ENCODE peak calls at places on chromosomes 1 and 21, in four cellular contexts. E is left ventricle myocardium superior, Q is type B pancreatic cell, Z is esophagus muscularis mucosa. U is an unnamed sample.

GRCh38 chr1:20114021-20114648 is 5.2 kb downstream of the PLA2G2D start:
- DNase-seq in E (no peak), Z (no peak), Q (no peak), U (no peak)

GRCh38 chr1:53891678-53892077 is 2.1 kb upstream of the YIPF1 start:
- DNase-seq in E (no peak), Q (no peak), Z (no peak), U (no peak)

GRCh38 chr1:203450541-203451149 is 25.0 kb upstream of the PRELP start:
- DNase-seq in Z (no peak), E (no peak), Q (no peak), U (no peak)

GRCh38 chr1:94434339-94435092 is 16.3 kb downstream of the ABCD3 start:
- DNase-seq in Z (no peak), E (no peak), Q (no peak), U (no peak)

GRCh38 chr1:247078315-247079140 is at the start of gene ZNF670:
- DNase-seq in Z (peak), E (peak), Q (peak), U (peak)

GRCh38 chr1:111571987-111572386 is 47.6 kb upstream of the RAP1A start:
- DNase-seq in Z (peak), Q (no peak), E (no peak), U (no peak)

GRCh38 chr1:183598386-183598785 is 8.1 kb upstream of the NCF2 start:
- DNase-seq in Q (no peak), E (no peak), Z (peak), U (no peak)

GRCh38 chr1:162902372-162902771 is 41.4 kb upstream of the CCDC190 start:
- DNase-seq in Z (no peak), E (no peak), Q (no peak), U (no peak)

GRCh38 chr1:215114154-215114933 is 31.8 kb downstream of the KCNK2 start:
- DNase-seq in Q (no peak), Z (no peak), E (no peak), U (peak)

GRCh38 chr1:108600504-108600903 is 40.6 kb downstream of the EEIG2 start:
- DNase-seq in Z (no peak), E (no peak), Q (no peak), U (no peak)

GRCh38 chr1:98940680-98941079 is 64.0 kb downstream of the PLPPR5 start:
- DNase-seq in Q (no peak), Z (no peak), E (no peak), U (no peak)

GRCh38 chr1:22636369-22636768 is at the start of gene C1QA:
- DNase-seq in Z (no peak), E (peak), Q (no peak), U (no peak)

GRCh38 chr1:7869136-7869905 is 16.5 kb upstream of the UTS2 start:
- DNase-seq in E (no peak), Q (no peak), Z (no peak), U (no peak)

GRCh38 chr1:28887418-28887834 is 26.9 kb upstream of the EPB41 start:
- DNase-seq in Q (no peak), E (peak), Z (no peak), U (no peak)

GRCh38 chr1:193221641-193222040 is 35.2 kb upstream of the B3GALT2 start:
- DNase-seq in E (no peak), Q (no peak), Z (no peak), U (no peak)

GRCh38 chr21:43210454-43211084 is 41.8 kb downstream of the CRYAA start:
- DNase-seq in E (no peak), Q (peak), Z (no peak), U (no peak)

GRCh38 chr1:35223109-35223630 is 30.2 kb upstream of the SFPQ start:
- DNase-seq in Z (no peak), Q (no peak), E (no peak), U (no peak)

GRCh38 chr1:67590329-67590728 is 94.7 kb upstream of the GADD45A start:
- DNase-seq in Z (no peak), Q (no peak), E (peak), U (no peak)